ENCODE peak calls at places on chromosomes 5 and 9, in seven cellular contexts. One of them, this sample, is unnamed. For H3K4me1 and H3K9me3, the result is how much of the 10 kb centered on the place peaks cover.

GRCh38 chr5:513216-514100 is 10.8 kb downstream of the SLC9A3 start:
- DNase-seq in CD8-positive, alpha-beta T cell: no peak
- DNase-seq in adipocyte: no peak
- DNase-seq in stomach: no peak
- DNase-seq in left ventricle myocardium inferior: no peak
- DNase-seq in heart left ventricle: no peak
- DNase-seq in H1: no peak
- DNase-seq in this sample: no peak

GRCh38 chr9:122239722-122240121 is 11.0 kb upstream of the LHX6 start:
- DNase-seq in CD8-positive, alpha-beta T cell: no peak
- DNase-seq in adipocyte: no peak
- DNase-seq in stomach: no peak
- DNase-seq in left ventricle myocardium inferior: peak
- DNase-seq in heart left ventricle: no peak
- DNase-seq in H1: no peak
- DNase-seq in this sample: no peak

GRCh38 chr5:31235381-31235780 is 41.9 kb downstream of the CDH6 start:
- DNase-seq in CD8-positive, alpha-beta T cell: no peak
- DNase-seq in adipocyte: no peak
- DNase-seq in stomach: no peak
- DNase-seq in left ventricle myocardium inferior: no peak
- DNase-seq in heart left ventricle: no peak
- DNase-seq in H1: no peak
- DNase-seq in this sample: no peak

GRCh38 chr9:121634800-121635261 is 16.6 kb upstream of the DAB2IP start:
- DNase-seq in CD8-positive, alpha-beta T cell: no peak
- DNase-seq in adipocyte: peak
- DNase-seq in stomach: no peak
- DNase-seq in left ventricle myocardium inferior: no peak
- DNase-seq in heart left ventricle: no peak
- DNase-seq in H1: peak
- DNase-seq in this sample: no peak

GRCh38 chr5:173329370-173330150 is 1.3 kb upstream of the STC2 start:
- DNase-seq in CD8-positive, alpha-beta T cell: no peak
- DNase-seq in adipocyte: peak
- DNase-seq in stomach: no peak
- DNase-seq in left ventricle myocardium inferior: no peak
- DNase-seq in heart left ventricle: no peak
- DNase-seq in H1: peak
- DNase-seq in this sample: no peak

GRCh38 chr9:83706703-83707517 is 848 bp downstream of the UBQLN1 start:
- DNase-seq in CD8-positive, alpha-beta T cell: peak
- DNase-seq in adipocyte: peak
- DNase-seq in stomach: peak
- DNase-seq in left ventricle myocardium inferior: peak
- DNase-seq in heart left ventricle: peak
- DNase-seq in H1: peak
- DNase-seq in this sample: peak

GRCh38 chr9:36656842-36657241 is 84.1 kb downstream of the MELK start:
- DNase-seq in CD8-positive, alpha-beta T cell: no peak
- DNase-seq in adipocyte: no peak
- DNase-seq in stomach: no peak
- DNase-seq in left ventricle myocardium inferior: no peak
- DNase-seq in heart left ventricle: no peak
- DNase-seq in H1: no peak
- DNase-seq in this sample: no peak

GRCh38 chr5:72380491-72381274 is 60.5 kb downstream of the PTCD2 start:
- DNase-seq in CD8-positive, alpha-beta T cell: no peak
- DNase-seq in adipocyte: no peak
- DNase-seq in stomach: no peak
- DNase-seq in left ventricle myocardium inferior: no peak
- DNase-seq in heart left ventricle: no peak
- DNase-seq in H1: no peak
- DNase-seq in this sample: no peak

GRCh38 chr9:110545705-110546104 is 33.8 kb downstream of the SVEP1 start:
- DNase-seq in CD8-positive, alpha-beta T cell: no peak
- DNase-seq in adipocyte: no peak
- DNase-seq in stomach: no peak
- DNase-seq in left ventricle myocardium inferior: no peak
- DNase-seq in heart left ventricle: no peak
- DNase-seq in H1: no peak
- DNase-seq in this sample: no peak

GRCh38 chr9:10604927-10605326 is 7.9 kb downstream of the PTPRD start:
- DNase-seq in CD8-positive, alpha-beta T cell: no peak
- DNase-seq in adipocyte: no peak
- DNase-seq in stomach: no peak
- DNase-seq in left ventricle myocardium inferior: no peak
- DNase-seq in heart left ventricle: no peak
- DNase-seq in H1: no peak
- DNase-seq in this sample: no peak

GRCh38 chr5:73591102-73591695 is 25.7 kb downstream of the UTP15 start:
- DNase-seq in CD8-positive, alpha-beta T cell: no peak
- DNase-seq in adipocyte: peak
- DNase-seq in stomach: no peak
- DNase-seq in left ventricle myocardium inferior: no peak
- DNase-seq in heart left ventricle: peak
- DNase-seq in H1: peak
- DNase-seq in this sample: no peak

DNA sequence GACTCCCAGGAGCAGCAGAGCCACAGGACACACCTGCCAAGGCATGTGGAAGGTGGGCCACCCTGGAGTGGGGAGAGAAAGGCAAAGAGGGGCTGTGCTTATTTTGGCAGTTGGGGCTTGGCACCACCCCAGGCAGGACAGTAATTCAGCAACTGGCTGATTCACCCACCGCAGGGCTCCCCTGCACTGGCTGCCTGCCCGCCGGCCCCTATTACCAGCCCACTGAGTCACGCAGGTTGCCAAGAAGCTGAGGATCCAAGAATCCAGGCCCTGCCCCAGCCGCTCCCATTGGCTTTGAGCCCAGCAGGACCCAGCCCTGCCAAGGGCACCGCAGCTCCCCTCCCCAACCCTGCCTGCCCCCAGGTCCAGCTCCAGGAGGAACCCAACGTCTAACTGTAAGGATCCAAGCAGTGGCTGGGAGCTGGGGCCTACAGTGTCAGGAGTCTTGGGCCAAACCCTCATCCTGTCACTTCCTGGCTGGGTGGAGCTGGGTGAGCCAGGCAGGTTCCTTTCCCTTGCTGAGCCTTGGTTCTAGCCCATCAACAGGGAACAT is 14.2 kb upstream of the RALGDS start:
- DNase-seq in CD8-positive, alpha-beta T cell: no peak
- DNase-seq in adipocyte: peak
- DNase-seq in stomach: peak
- DNase-seq in left ventricle myocardium inferior: no peak
- DNase-seq in heart left ventricle: peak
- DNase-seq in H1: no peak
- DNase-seq in this sample: peak
- H3K4me1 ChIP-seq in CD8-positive, alpha-beta T cell: half or more
- H3K4me1 ChIP-seq in adipocyte: under half
- H3K4me1 ChIP-seq in stomach: half or more
- H3K4me1 ChIP-seq in left ventricle myocardium inferior: half or more
- H3K4me1 ChIP-seq in heart left ventricle: half or more
- H3K4me1 ChIP-seq in H1: under half
- H3K4me1 ChIP-seq in this sample: under half

GRCh38 chr9:93365427-93366118 is 85.9 kb upstream of the FAM120A start:
- DNase-seq in CD8-positive, alpha-beta T cell: no peak
- DNase-seq in adipocyte: no peak
- DNase-seq in stomach: no peak
- DNase-seq in left ventricle myocardium inferior: no peak
- DNase-seq in heart left ventricle: no peak
- DNase-seq in H1: peak
- DNase-seq in this sample: no peak

GRCh38 chr9:93366119-93366447 is 85.4 kb upstream of the FAM120A start:
- DNase-seq in CD8-positive, alpha-beta T cell: no peak
- DNase-seq in adipocyte: no peak
- DNase-seq in stomach: no peak
- DNase-seq in left ventricle myocardium inferior: no peak
- DNase-seq in heart left ventricle: no peak
- DNase-seq in H1: peak
- DNase-seq in this sample: no peak

GRCh38 chr9:93364734-93365426 is 86.6 kb upstream of the FAM120A start:
- DNase-seq in CD8-positive, alpha-beta T cell: no peak
- DNase-seq in adipocyte: no peak
- DNase-seq in stomach: no peak
- DNase-seq in left ventricle myocardium inferior: no peak
- DNase-seq in heart left ventricle: no peak
- DNase-seq in H1: no peak
- DNase-seq in this sample: no peak

GRCh38 chr9:93357649-93358048 is 93.8 kb upstream of the FAM120A start:
- DNase-seq in CD8-positive, alpha-beta T cell: no peak
- DNase-seq in adipocyte: no peak
- DNase-seq in stomach: no peak
- DNase-seq in left ventricle myocardium inferior: no peak
- DNase-seq in heart left ventricle: no peak
- DNase-seq in H1: no peak
- DNase-seq in this sample: no peak

DNA sequence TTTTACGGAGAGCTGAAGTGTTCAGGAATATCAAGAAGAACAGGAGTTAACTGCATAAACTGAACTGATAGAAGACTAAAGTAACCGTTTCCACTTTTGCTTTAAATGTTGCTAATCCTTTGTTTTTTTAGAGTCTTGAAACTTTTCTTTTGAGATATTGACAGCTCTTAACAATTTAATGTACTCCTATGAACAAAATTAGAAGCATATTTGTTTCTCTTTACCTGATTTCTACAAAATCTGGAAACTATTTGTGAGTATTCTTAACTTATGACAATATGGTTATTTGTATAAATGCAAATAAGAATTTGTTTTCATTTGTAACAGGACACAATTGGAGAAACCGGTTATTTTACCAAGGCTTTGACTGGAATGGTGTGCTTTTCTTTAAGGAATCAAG is 89.5 kb upstream of the FAM120A start:
- DNase-seq in CD8-positive, alpha-beta T cell: no peak
- DNase-seq in adipocyte: no peak
- DNase-seq in stomach: no peak
- DNase-seq in left ventricle myocardium inferior: no peak
- DNase-seq in heart left ventricle: no peak
- DNase-seq in H1: no peak
- DNase-seq in this sample: no peak
- H3K9me3 ChIP-seq in CD8-positive, alpha-beta T cell: under half
- H3K9me3 ChIP-seq in adipocyte: under half
- H3K9me3 ChIP-seq in stomach: under half
- H3K9me3 ChIP-seq in left ventricle myocardium inferior: under half
- H3K9me3 ChIP-seq in heart left ventricle: under half
- H3K9me3 ChIP-seq in H1: under half
- H3K9me3 ChIP-seq in this sample: under half

GRCh38 chr9:136536051-136536720 is 9.7 kb downstream of the NOTCH1 start:
- DNase-seq in CD8-positive, alpha-beta T cell: no peak
- DNase-seq in adipocyte: no peak
- DNase-seq in stomach: no peak
- DNase-seq in left ventricle myocardium inferior: no peak
- DNase-seq in heart left ventricle: no peak
- DNase-seq in H1: no peak
- DNase-seq in this sample: no peak

GRCh38 chr9:136536721-136537241 is 9.1 kb downstream of the NOTCH1 start:
- DNase-seq in CD8-positive, alpha-beta T cell: no peak
- DNase-seq in adipocyte: no peak
- DNase-seq in stomach: no peak
- DNase-seq in left ventricle myocardium inferior: no peak
- DNase-seq in heart left ventricle: no peak
- DNase-seq in H1: no peak
- DNase-seq in this sample: no peak

GRCh38 chr9:136538599-136539426 is 7.0 kb downstream of the NOTCH1 start:
- DNase-seq in CD8-positive, alpha-beta T cell: peak
- DNase-seq in adipocyte: no peak
- DNase-seq in stomach: no peak
- DNase-seq in left ventricle myocardium inferior: peak
- DNase-seq in heart left ventricle: peak
- DNase-seq in H1: no peak
- DNase-seq in this sample: no peak

GRCh38 chr9:136537896-136538598 is 7.8 kb downstream of the NOTCH1 start:
- DNase-seq in CD8-positive, alpha-beta T cell: no peak
- DNase-seq in adipocyte: peak
- DNase-seq in stomach: no peak
- DNase-seq in left ventricle myocardium inferior: no peak
- DNase-seq in heart left ventricle: no peak
- DNase-seq in H1: no peak
- DNase-seq in this sample: no peak

DNA sequence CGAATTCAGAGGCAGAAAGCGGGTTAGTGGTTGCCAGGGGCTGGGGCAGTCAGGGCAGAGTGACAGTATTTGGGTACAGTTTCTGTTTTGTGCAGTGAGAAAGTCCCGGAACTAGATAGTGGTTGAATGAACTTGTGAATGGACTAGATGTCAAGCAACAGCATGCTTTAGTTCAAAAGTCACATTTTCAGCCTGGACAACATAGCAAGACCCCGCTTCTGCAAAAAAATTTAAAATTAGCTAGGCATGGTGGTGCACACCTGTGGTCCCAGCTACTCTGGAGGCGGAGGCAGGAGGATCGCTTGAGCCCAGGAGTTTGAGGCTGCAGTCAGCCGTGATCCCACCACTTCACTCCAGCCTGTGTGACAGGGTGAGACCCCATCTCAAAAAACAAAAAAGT is 8.4 kb downstream of the NOTCH1 start:
- DNase-seq in CD8-positive, alpha-beta T cell: no peak
- DNase-seq in adipocyte: no peak
- DNase-seq in stomach: no peak
- DNase-seq in left ventricle myocardium inferior: no peak
- DNase-seq in heart left ventricle: no peak
- DNase-seq in H1: no peak
- DNase-seq in this sample: no peak
- H3K4me1 ChIP-seq in CD8-positive, alpha-beta T cell: half or more
- H3K4me1 ChIP-seq in adipocyte: under half
- H3K4me1 ChIP-seq in stomach: half or more
- H3K4me1 ChIP-seq in left ventricle myocardium inferior: half or more
- H3K4me1 ChIP-seq in heart left ventricle: half or more
- H3K4me1 ChIP-seq in H1: under half
- H3K4me1 ChIP-seq in this sample: under half

GRCh38 chr5:178986326-178986960 is 8.7 kb downstream of the GRM6 start:
- DNase-seq in CD8-positive, alpha-beta T cell: no peak
- DNase-seq in adipocyte: no peak
- DNase-seq in stomach: no peak
- DNase-seq in left ventricle myocardium inferior: no peak
- DNase-seq in heart left ventricle: no peak
- DNase-seq in H1: no peak
- DNase-seq in this sample: no peak
- H3K9me3 ChIP-seq in CD8-positive, alpha-beta T cell: under half
- H3K9me3 ChIP-seq in adipocyte: under half
- H3K9me3 ChIP-seq in stomach: half or more
- H3K9me3 ChIP-seq in left ventricle myocardium inferior: half or more
- H3K9me3 ChIP-seq in heart left ventricle: under half
- H3K9me3 ChIP-seq in H1: half or more
- H3K9me3 ChIP-seq in this sample: under half

DNA sequence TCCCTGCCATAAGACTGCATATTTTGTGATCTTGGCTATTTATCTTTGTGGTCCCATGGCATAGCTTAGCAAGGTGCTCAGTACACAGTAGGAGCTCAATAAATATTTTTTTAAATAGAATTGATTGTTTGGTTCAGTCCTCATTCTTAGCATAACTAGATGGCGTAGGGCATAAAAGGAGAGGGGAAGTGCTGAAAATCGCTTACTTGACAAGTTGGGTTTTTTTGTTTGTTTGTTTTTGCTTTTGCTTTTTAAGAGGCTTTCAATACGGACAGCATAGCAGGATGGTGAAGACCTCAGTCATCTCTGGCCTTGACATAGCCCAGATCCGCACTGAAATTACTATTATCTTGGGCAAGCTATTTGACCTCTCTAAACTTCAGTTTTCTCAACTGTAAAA is 86.6 kb upstream of the RANBP3L start:
- DNase-seq in CD8-positive, alpha-beta T cell: no peak
- DNase-seq in adipocyte: no peak
- DNase-seq in stomach: no peak
- DNase-seq in left ventricle myocardium inferior: no peak
- DNase-seq in heart left ventricle: no peak
- DNase-seq in H1: no peak
- DNase-seq in this sample: no peak
- H3K4me1 ChIP-seq in CD8-positive, alpha-beta T cell: under half
- H3K4me1 ChIP-seq in adipocyte: under half
- H3K4me1 ChIP-seq in stomach: under half
- H3K4me1 ChIP-seq in left ventricle myocardium inferior: under half
- H3K4me1 ChIP-seq in heart left ventricle: under half
- H3K4me1 ChIP-seq in H1: under half
- H3K4me1 ChIP-seq in this sample: under half